ENCODE peak calls at places on chromosomes 2 and 18, in four cellular contexts. One of them, this sample, is unnamed.

GRCh38 chr2:44931177-44931795 is 10.2 kb upstream of the SIX3 start:
- DNase-seq in effector CD4-positive, alpha-beta T cell: no peak
- DNase-seq in NCI-H1436: no peak
- DNase-seq in NCI-H2081: no peak
- DNase-seq in this sample: no peak

GRCh38 chr2:145652992-145653545 is 1133.2 kb upstream of the ZEB2 start:
- DNase-seq in NCI-H2081: no peak
- DNase-seq in effector CD4-positive, alpha-beta T cell: no peak
- DNase-seq in NCI-H1436: no peak
- DNase-seq in this sample: no peak

GRCh38 chr2:151760139-151760650 is 25.9 kb upstream of the NEB start:
- DNase-seq in NCI-H1436: no peak
- DNase-seq in effector CD4-positive, alpha-beta T cell: no peak
- DNase-seq in NCI-H2081: no peak
- DNase-seq in this sample: peak

GRCh38 chr2:239690651-239691631 is 290.1 kb upstream of the HDAC4 start:
- DNase-seq in NCI-H1436: no peak
- DNase-seq in effector CD4-positive, alpha-beta T cell: no peak
- DNase-seq in NCI-H2081: no peak
- DNase-seq in this sample: no peak

GRCh38 chr2:222912117-222912516 is 51.3 kb downstream of the ACSL3 start:
- DNase-seq in NCI-H1436: no peak
- DNase-seq in NCI-H2081: no peak
- DNase-seq in effector CD4-positive, alpha-beta T cell: no peak
- DNase-seq in this sample: no peak

GRCh38 chr2:190563109-190563508 is 28.6 kb upstream of the NEMP2 start:
- DNase-seq in NCI-H2081: no peak
- DNase-seq in effector CD4-positive, alpha-beta T cell: no peak
- DNase-seq in NCI-H1436: no peak
- DNase-seq in this sample: no peak

GRCh38 chr2:138602166-138602460 is 100.5 kb downstream of the SPOPL start:
- DNase-seq in effector CD4-positive, alpha-beta T cell: no peak
- DNase-seq in NCI-H2081: peak
- DNase-seq in NCI-H1436: peak
- DNase-seq in this sample: peak

GRCh38 chr18:35938562-35938961 is 33.9 kb upstream of the RMP24 start:
- DNase-seq in effector CD4-positive, alpha-beta T cell: no peak
- DNase-seq in NCI-H2081: no peak
- DNase-seq in NCI-H1436: no peak
- DNase-seq in this sample: no peak

GRCh38 chr2:226274143-226274542 is 525.5 kb downstream of the IRS1 start:
- DNase-seq in NCI-H1436: no peak
- DNase-seq in effector CD4-positive, alpha-beta T cell: no peak
- DNase-seq in NCI-H2081: no peak
- DNase-seq in this sample: no peak

GRCh38 chr2:187233811-187234210 is 214.2 kb downstream of the CALCRL start:
- DNase-seq in NCI-H1436: no peak
- DNase-seq in NCI-H2081: no peak
- DNase-seq in effector CD4-positive, alpha-beta T cell: no peak
- DNase-seq in this sample: no peak

GRCh38 chr18:2240311-2240705 is 331.0 kb downstream of the METTL4 start:
- DNase-seq in effector CD4-positive, alpha-beta T cell: no peak
- DNase-seq in NCI-H1436: no peak
- DNase-seq in NCI-H2081: no peak
- DNase-seq in this sample: no peak

GRCh38 chr2:63827749-63828148 is 13.9 kb upstream of the UGP2 start:
- DNase-seq in NCI-H1436: no peak
- DNase-seq in NCI-H2081: no peak
- DNase-seq in effector CD4-positive, alpha-beta T cell: no peak
- DNase-seq in this sample: no peak

GRCh38 chr2:201452058-201452736 is 657 bp downstream of the STRADB start:
- DNase-seq in NCI-H2081: no peak
- DNase-seq in NCI-H1436: no peak
- DNase-seq in effector CD4-positive, alpha-beta T cell: no peak
- DNase-seq in this sample: peak

GRCh38 chr2:229800997-229801754 is 86.8 kb upstream of the DNER start:
- DNase-seq in NCI-H2081: peak
- DNase-seq in effector CD4-positive, alpha-beta T cell: peak
- DNase-seq in NCI-H1436: peak
- DNase-seq in this sample: peak

GRCh38 chr2:9375857-9376428 is 47.4 kb downstream of the ITGB1BP1 start:
- DNase-seq in NCI-H2081: no peak
- DNase-seq in NCI-H1436: no peak
- DNase-seq in effector CD4-positive, alpha-beta T cell: no peak
- DNase-seq in this sample: no peak

GRCh38 chr2:69538872-69539548 is 101.8 kb upstream of the NFU1 start:
- DNase-seq in effector CD4-positive, alpha-beta T cell: no peak
- DNase-seq in NCI-H2081: no peak
- DNase-seq in NCI-H1436: no peak
- DNase-seq in this sample: no peak

GRCh38 chr2:100292022-100292580 is 30.2 kb downstream of the LONRF2 start:
- DNase-seq in NCI-H2081: no peak
- DNase-seq in NCI-H1436: no peak
- DNase-seq in effector CD4-positive, alpha-beta T cell: peak
- DNase-seq in this sample: no peak

GRCh38 chr2:201907128-201907886 is 101.0 kb downstream of the CDK15 start:
- DNase-seq in effector CD4-positive, alpha-beta T cell: no peak
- DNase-seq in NCI-H1436: no peak
- DNase-seq in NCI-H2081: no peak
- DNase-seq in this sample: no peak

GRCh38 chr2:234555616-234556249 is 58.9 kb upstream of the ARL4C start:
- DNase-seq in effector CD4-positive, alpha-beta T cell: no peak
- DNase-seq in NCI-H2081: no peak
- DNase-seq in NCI-H1436: no peak
- DNase-seq in this sample: no peak

GRCh38 chr2:172011814-172012580 is 12.2 kb downstream of the METAP1D start:
- DNase-seq in NCI-H2081: no peak
- DNase-seq in effector CD4-positive, alpha-beta T cell: no peak
- DNase-seq in NCI-H1436: no peak
- DNase-seq in this sample: no peak

GRCh38 chr2:127651987-127652550 is 6.1 kb downstream of the GPR17 start:
- DNase-seq in effector CD4-positive, alpha-beta T cell: no peak
- DNase-seq in NCI-H2081: no peak
- DNase-seq in NCI-H1436: no peak
- DNase-seq in this sample: no peak

GRCh38 chr2:65604246-65604645 is 171.8 kb upstream of the SPRED2 start:
- DNase-seq in effector CD4-positive, alpha-beta T cell: no peak
- DNase-seq in NCI-H1436: no peak
- DNase-seq in NCI-H2081: no peak
- DNase-seq in this sample: no peak

GRCh38 chr18:77765468-77765867 is 515.8 kb downstream of the GALR1 start:
- DNase-seq in NCI-H1436: peak
- DNase-seq in effector CD4-positive, alpha-beta T cell: no peak
- DNase-seq in NCI-H2081: peak
- DNase-seq in this sample: peak

GRCh38 chr2:59449264-59449663 is 1104.2 kb downstream of the BCL11A start:
- DNase-seq in effector CD4-positive, alpha-beta T cell: no peak
- DNase-seq in NCI-H1436: no peak
- DNase-seq in NCI-H2081: no peak
- DNase-seq in this sample: peak

GRCh38 chr2:176118606-176119370 is 2.2 kb downstream of the HOXD10 start:
- DNase-seq in NCI-H2081: no peak
- DNase-seq in NCI-H1436: no peak
- DNase-seq in effector CD4-positive, alpha-beta T cell: no peak
- DNase-seq in this sample: peak

GRCh38 chr2:201203916-201204654 is 21.1 kb downstream of the CASP10 start:
- DNase-seq in NCI-H1436: no peak
- DNase-seq in NCI-H2081: no peak
- DNase-seq in effector CD4-positive, alpha-beta T cell: no peak
- DNase-seq in this sample: no peak

GRCh38 chr2:161134547-161135518 is 25.4 kb upstream of the TANK start:
- DNase-seq in effector CD4-positive, alpha-beta T cell: no peak
- DNase-seq in NCI-H2081: peak
- DNase-seq in NCI-H1436: no peak
- DNase-seq in this sample: no peak

GRCh38 chr2:75614062-75614710 is 32.4 kb upstream of the MRPL19 start:
- DNase-seq in NCI-H2081: no peak
- DNase-seq in effector CD4-positive, alpha-beta T cell: no peak
- DNase-seq in NCI-H1436: no peak
- DNase-seq in this sample: no peak

GRCh38 chr2:188881434-188881833 is 92.7 kb upstream of the COL3A1 start:
- DNase-seq in effector CD4-positive, alpha-beta T cell: no peak
- DNase-seq in NCI-H2081: no peak
- DNase-seq in NCI-H1436: no peak
- DNase-seq in this sample: no peak

GRCh38 chr2:33214436-33214835 is 262.0 kb upstream of the RASGRP3 start:
- DNase-seq in NCI-H2081: no peak
- DNase-seq in NCI-H1436: no peak
- DNase-seq in effector CD4-positive, alpha-beta T cell: no peak
- DNase-seq in this sample: no peak

This sample was measured in NCI-H1417.